ENCODE peak calls at places on chromosome 3, in five cellular contexts. T, W, R, L and K are unnamed samples.

GRCh38 chr3:196996454-196997265 is 28.0 kb upstream of the PIGZ start:
- DNase-seq in T (peak; percentile 51), W (no peak), R (no peak), L (no peak), K (no peak)

GRCh38 chr3:188607810-188608209 is 453.9 kb downstream of the LPP start:
- DNase-seq in T (no peak), W (no peak), R (no peak), L (no peak), K (no peak)

GRCh38 chr3:79405183-79405582 is 362.6 kb downstream of the ROBO1 start:
- DNase-seq in T (no peak), W (no peak), R (no peak), L (no peak), K (no peak)

GRCh38 chr3:2985479-2985878 is 124.7 kb downstream of the IL5RA start:
- DNase-seq in T (no peak), W (no peak), R (no peak), L (no peak), K (no peak)

GRCh38 chr3:116440196-116440595 is 5.1 kb downstream of the LSAMP start:
- DNase-seq in T (no peak), W (no peak), R (peak; percentile 17), L (no peak), K (no peak)

GRCh38 chr3:177358085-177358967 is 161.0 kb upstream of the TBL1XR1 start:
- DNase-seq in T (peak; percentile 76), W (peak; percentile 53), R (peak; percentile 57), L (peak; percentile 70), K (peak; percentile 82)

GRCh38 chr3:23159929-23160328 is 43.2 kb upstream of the UBE2E2 start:
- DNase-seq in T (no peak), W (no peak), R (no peak), L (no peak), K (no peak)

GRCh38 chr3:59262076-59262498 is 212.3 kb upstream of the CFAP20DC start:
- DNase-seq in T (no peak), W (no peak), R (peak; percentile 17), L (no peak), K (no peak)

GRCh38 chr3:139758654-139759291 is 81.0 kb upstream of the NMNAT3 start:
- DNase-seq in T (no peak), W (no peak), R (no peak), L (no peak), K (no peak)

GRCh38 chr3:31903686-31904431 is 77.2 kb downstream of the OSBPL10 start:
- DNase-seq in T (no peak), W (no peak), R (no peak), L (no peak), K (no peak)

GRCh38 chr3:195240171-195240701 is 30.7 kb downstream of the XXYLT1 start:
- DNase-seq in T (no peak), W (no peak), R (no peak), L (peak; percentile 61), K (peak; percentile 59)

GRCh38 chr3:42189746-42190145 is 76.2 kb downstream of the CCK start:
- DNase-seq in T (no peak), W (no peak), R (no peak), L (no peak), K (peak; percentile 28)

GRCh38 chr3:134320749-134321148 is 53.5 kb downstream of the AMOTL2 start:
- DNase-seq in T (peak; percentile 38), W (no peak), R (no peak), L (no peak), K (no peak)

GRCh38 chr3:124791142-124791541 is 60.9 kb downstream of the UMPS start:
- DNase-seq in T (no peak), W (no peak), R (no peak), L (no peak), K (no peak)

GRCh38 chr3:159928692-159929091 is 59.9 kb upstream of the IL12A start:
- DNase-seq in T (no peak), W (no peak), R (no peak), L (no peak), K (no peak)